ENCODE peak calls at places on chromosomes 16 and 17, in four cellular contexts. W, R, M and X are unnamed samples.

GRCh38 chr17:42519546-42520444 is 16.2 kb upstream of the NAGLU start:
- DNase-seq in W (peak; percentile 59), R (peak; percentile 65), M (peak; percentile 90), X (peak; percentile 92)

GRCh38 chr17:83182620-83183063 is 103.2 kb downstream of the METRNL start:
- DNase-seq in W (no peak), R (no peak), M (no peak), X (no peak)

GRCh38 chr17:12395733-12396354 is 269.8 kb upstream of the MYOCD start:
- DNase-seq in W (peak; percentile 68), R (peak; percentile 51), M (peak; percentile 8), X (peak; percentile 22)

GRCh38 chr17:80264048-80264792 is 3.6 kb downstream of the RNF213 start:
- DNase-seq in W (no peak), R (no peak), M (no peak), X (no peak)

GRCh38 chr16:15650698-15651161 is 685 bp downstream of the NDE1 start:
- DNase-seq in W (no peak), R (peak; percentile 80), M (no peak), X (no peak)

GRCh38 chr16:49439676-49440075 is 66.1 kb downstream of the C16orf78 start:
- DNase-seq in W (no peak), R (no peak), M (no peak), X (no peak)

GRCh38 chr17:83204230-83204725 is 124.9 kb downstream of the METRNL start:
- DNase-seq in W (no peak), R (no peak), M (no peak), X (no peak)

GRCh38 chr16:70700101-70701020 is 14.5 kb upstream of the MTSS2 start:
- DNase-seq in W (no peak), R (no peak), M (no peak), X (no peak)

GRCh38 chr17:21280081-21280518 is 4.4 kb upstream of the MAP2K3 start:
- DNase-seq in W (peak; percentile 97), R (peak; percentile 82), M (peak; percentile 73), X (peak; percentile 60)

GRCh38 chr16:86042996-86043725 is 144.2 kb downstream of the IRF8 start:
- DNase-seq in W (no peak), R (no peak), M (no peak), X (no peak)

GRCh38 chr17:57548421-57549385 is 196.4 kb downstream of the CCDC182 start:
- DNase-seq in W (no peak), R (peak; percentile 18), M (peak; percentile 81), X (no peak)

GRCh38 chr17:8275421-8276290 is 12.8 kb upstream of the RANGRF start:
- DNase-seq in W (no peak), R (no peak), M (no peak), X (no peak)

GRCh38 chr17:15398736-15399331 is 57.4 kb upstream of the TEKT3 start:
- DNase-seq in W (no peak), R (no peak), M (peak; percentile 35), X (no peak)

GRCh38 chr16:19502395-19503131 is 19.3 kb downstream of the GDE1 start:
- DNase-seq in W (peak; percentile 83), R (peak; percentile 86), M (peak; percentile 84), X (peak; percentile 73)

GRCh38 chr17:15213381-15214087 is 51.6 kb downstream of the PMP22 start:
- DNase-seq in W (no peak), R (peak; percentile 65), M (no peak), X (no peak)

GRCh38 chr17:45296003-45296832 is 20.6 kb downstream of the MAP3K14 start:
- DNase-seq in W (no peak), R (no peak), M (no peak), X (no peak)

GRCh38 chr17:69390735-69391501 is 23.6 kb upstream of the MAP2K6 start:
- DNase-seq in W (no peak), R (no peak), M (peak; percentile 62), X (no peak)

GRCh38 chr16:11047939-11048500 is 103.7 kb downstream of the CLEC16A start:
- DNase-seq in W (no peak), R (no peak), M (no peak), X (no peak)

GRCh38 chr17:71247455-71248015 is 873.3 kb upstream of the SOX9 start:
- DNase-seq in W (no peak), R (no peak), M (no peak), X (no peak)

GRCh38 chr16:54028013-54028412 is 258.6 kb downstream of the IRX3 start:
- DNase-seq in W (no peak), R (no peak), M (no peak), X (no peak)

GRCh38 chr17:13474073-13474800 is 127.5 kb downstream of the HS3ST3A1 start:
- DNase-seq in W (no peak), R (no peak), M (no peak), X (no peak)

GRCh38 chr17:48555616-48556533 is 11.0 kb upstream of the HOXB2 start:
- DNase-seq in W (no peak), R (peak; percentile 69), M (no peak), X (no peak)

GRCh38 chr17:78517421-78517820 is 59.8 kb downstream of the DNAH17 start:
- DNase-seq in W (no peak), R (no peak), M (no peak), X (no peak)

GRCh38 chr16:2148714-2149629 is 547 bp downstream of the RAB26 start:
- DNase-seq in W (peak; percentile 70), R (peak; percentile 58), M (no peak), X (no peak)

GRCh38 chr16:4733747-4734062 is 366 bp downstream of the ANKS3 start:
- DNase-seq in W (no peak), R (no peak), M (no peak), X (no peak)

GRCh38 chr16:49809112-49809511 is 46.8 kb downstream of the ZNF423 start:
- DNase-seq in W (no peak), R (no peak), M (no peak), X (no peak)

GRCh38 chr16:1543085-1543896 is 9.8 kb downstream of the TMEM204 start:
- DNase-seq in W (no peak), R (peak; percentile 80), M (peak; percentile 39), X (peak; percentile 31)

GRCh38 chr17:12647023-12647422 is 18.7 kb upstream of the MYOCD start:
- DNase-seq in W (no peak), R (no peak), M (no peak), X (no peak)

DNA sequence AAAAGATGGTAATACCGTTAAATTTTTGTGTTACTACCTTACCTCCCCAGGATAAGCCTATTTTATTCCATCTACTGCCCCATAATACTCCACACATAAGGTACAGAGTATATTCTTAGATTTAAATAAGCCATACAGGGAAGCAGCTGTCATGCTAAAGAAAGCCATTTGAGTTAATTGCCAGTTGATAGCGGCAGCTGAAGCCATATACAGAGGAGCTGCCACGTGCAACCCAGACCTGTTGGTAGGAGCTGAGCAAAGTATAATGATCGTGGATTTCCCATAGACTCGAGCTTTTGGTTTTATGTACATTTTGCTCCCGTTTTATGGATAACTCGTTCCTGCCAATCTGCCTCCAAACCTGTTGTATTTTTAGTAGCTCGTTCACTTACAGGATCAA is 12.0 kb downstream of the CPSF4L start:
- DNase-seq in W (no peak), R (no peak), M (no peak), X (no peak)
- TF ChIP-seq ATF3 in W (no peak), R (no peak), M (no peak), X (no peak)

GRCh38 chr17:30476726-30477082 is 504 bp upstream of the GOSR1 start:
- DNase-seq in W (peak; percentile 51), R (peak; percentile 60), M (peak; percentile 9), X (no peak)
- TF ChIP-seq SRF in W (no peak), R (no peak), M (no peak), X (no peak)

GRCh38 chr17:39578272-39578671 is 29.4 kb downstream of the NEUROD2 start:
- DNase-seq in W (no peak), R (no peak), M (no peak), X (no peak)

GRCh38 chr17:39579318-39580081 is 28.2 kb downstream of the NEUROD2 start:
- DNase-seq in W (peak; percentile 67), R (no peak), M (no peak), X (no peak)

GRCh38 chr17:39580082-39580468 is 27.6 kb downstream of the NEUROD2 start:
- DNase-seq in W (no peak), R (no peak), M (no peak), X (no peak)

GRCh38 chr17:39573447-39574298 is 34.0 kb downstream of the NEUROD2 start:
- DNase-seq in W (peak; percentile 84), R (peak; percentile 52), M (peak; percentile 20), X (peak; percentile 27)

DNA sequence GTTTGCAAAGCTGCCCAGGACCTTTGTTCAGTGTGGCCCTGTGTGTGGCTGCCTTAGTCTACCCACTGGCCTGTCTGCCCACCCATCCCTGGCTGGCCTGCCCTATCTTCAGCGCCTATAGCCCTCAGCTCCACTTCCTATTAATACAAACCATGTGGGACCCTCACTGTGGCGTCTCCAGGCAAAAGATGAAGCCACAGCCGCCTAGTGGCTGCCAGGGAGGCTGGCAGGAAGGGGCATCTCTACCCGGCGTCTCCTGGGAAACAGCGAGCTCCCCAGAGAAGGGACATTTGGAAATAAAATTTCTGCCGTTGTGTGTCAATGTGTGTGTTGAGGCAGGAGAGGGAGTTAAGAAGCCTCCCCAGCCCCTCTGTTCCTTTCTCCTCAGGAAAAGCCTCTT is 31.5 kb downstream of the NEUROD2 start:
- DNase-seq in W (peak; percentile 61), R (no peak), M (peak; percentile 35), X (peak; percentile 6)
- TF ChIP-seq ATF3 in W (no peak), R (no peak), M (no peak), X (no peak)

GRCh38 chr17:29763273-29763672 is 140.6 kb upstream of the CORO6 start:
- DNase-seq in W (no peak), R (no peak), M (no peak), X (no peak)

GRCh38 chr17:29758255-29758654 is 135.5 kb upstream of the CORO6 start:
- DNase-seq in W (no peak), R (no peak), M (no peak), X (no peak)

GRCh38 chr17:29757788-29758187 is 135.1 kb upstream of the CORO6 start:
- DNase-seq in W (no peak), R (no peak), M (no peak), X (no peak)

GRCh38 chr17:29760771-29761682 is 138.3 kb upstream of the CORO6 start:
- DNase-seq in W (peak; percentile 82), R (no peak), M (peak; percentile 60), X (no peak)

GRCh38 chr17:29760279-29760721 is 137.6 kb upstream of the CORO6 start:
- DNase-seq in W (no peak), R (no peak), M (no peak), X (no peak)
- TF ChIP-seq SRF in W (no peak), R (no peak), M (no peak), X (no peak)